ENCODE peak calls at places on chromosomes 7 and 10, in seven cellular contexts. V is ovary, I is activated B cell treated with CpG ODN at 0.5 μM for 24 hours, W is H1, C is H9, Y is tibial nerve, K is HCT116. G is an unnamed sample.

GRCh38 chr7:6165075-6165474 is 107.3 kb downstream of the CYTH3 start:
- DNase-seq in W (peak; percentile 50), Y (no peak), V (no peak), K (no peak), C (no peak), I (no peak), G (no peak)

GRCh38 chr10:4532467-4532866 is 293.5 kb upstream of the AKR1E2 start:
- DNase-seq in V (no peak), W (no peak), I (no peak), Y (no peak), K (no peak), C (no peak), G (no peak)

GRCh38 chr7:22633954-22634474 is 93.0 kb upstream of the IL6 start:
- DNase-seq in K (no peak), C (no peak), W (no peak), Y (no peak), V (no peak), I (no peak), G (no peak)

GRCh38 chr7:14765731-14766130 is 136.8 kb downstream of the DGKB start:
- DNase-seq in Y (no peak), W (no peak), I (no peak), V (no peak), C (no peak), K (no peak), G (no peak)

GRCh38 chr10:14952851-14953451 is 945 bp downstream of the DCLRE1C start:
- DNase-seq in Y (no peak), V (no peak), K (no peak), I (no peak), C (peak; percentile 45), W (no peak), G (no peak)

GRCh38 chr7:127983804-127984332 is 47.4 kb downstream of the LRRC4 start:
- DNase-seq in V (no peak), C (no peak), I (no peak), Y (no peak), W (no peak), K (no peak), G (no peak)

GRCh38 chr10:61835069-61835908 is 66.2 kb upstream of the ARID5B start:
- DNase-seq in V (no peak), I (no peak), Y (no peak), C (peak; percentile 46), K (peak; percentile 71), W (no peak), G (no peak)

GRCh38 chr7:5677538-5678294 is 103.7 kb downstream of the RNF216 start:
- DNase-seq in C (peak; percentile 78), Y (peak; percentile 64), I (no peak), W (peak; percentile 78), K (peak; percentile 34), V (peak; percentile 57), G (no peak)

GRCh38 chr10:74097776-74098175 is 52.9 kb downstream of the AP3M1 start:
- DNase-seq in I (no peak), V (no peak), W (no peak), C (no peak), Y (no peak), K (no peak), G (no peak)

GRCh38 chr7:146557971-146558469 is 441.4 kb downstream of the CNTNAP2 start:
- DNase-seq in W (no peak), I (no peak), K (no peak), C (no peak), Y (no peak), V (no peak), G (no peak)

GRCh38 chr7:44467217-44467548 is 23.3 kb downstream of the NUDCD3 start:
- DNase-seq in V (no peak), I (no peak), Y (no peak), C (no peak), W (no peak), K (no peak), G (no peak)

GRCh38 chr10:10094700-10095099 is 923.0 kb upstream of the CELF2 start:
- DNase-seq in C (no peak), W (no peak), V (peak; percentile 24), I (no peak), K (no peak), Y (no peak), G (no peak)

GRCh38 chr10:63217120-63217605 is 84.0 kb downstream of the NRBF2 start:
- DNase-seq in V (no peak), C (no peak), I (no peak), K (peak; percentile 27), Y (peak; percentile 35), W (no peak), G (no peak)

DNA sequence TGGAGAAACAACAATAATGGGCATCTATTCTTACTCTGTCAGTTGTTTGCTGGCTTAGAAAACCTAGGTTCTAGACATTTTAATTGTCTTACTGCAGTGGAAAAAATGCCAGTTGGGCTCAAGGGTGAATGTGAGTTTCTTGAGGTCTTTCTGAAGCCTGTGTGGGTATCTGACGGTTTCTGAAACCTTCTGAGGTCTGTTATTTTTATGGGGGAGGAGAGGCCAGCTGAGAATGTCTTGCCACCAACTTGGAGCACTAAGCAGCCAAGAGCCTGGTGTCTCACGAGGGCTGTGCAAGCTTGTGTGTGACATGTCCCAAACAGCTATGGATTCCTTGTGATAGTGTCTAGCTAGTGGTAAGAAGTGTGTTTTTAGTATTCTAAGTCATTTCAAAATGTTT is 24.2 kb upstream of the DDC start:
- DNase-seq in Y (no peak), W (no peak), I (no peak), K (no peak), V (no peak), C (no peak), G (no peak)
- TF ChIP-seq CTCF in Y (no peak), W (no peak), I (no peak), K (no peak), V (no peak), C (no peak), G (no peak)

DNA sequence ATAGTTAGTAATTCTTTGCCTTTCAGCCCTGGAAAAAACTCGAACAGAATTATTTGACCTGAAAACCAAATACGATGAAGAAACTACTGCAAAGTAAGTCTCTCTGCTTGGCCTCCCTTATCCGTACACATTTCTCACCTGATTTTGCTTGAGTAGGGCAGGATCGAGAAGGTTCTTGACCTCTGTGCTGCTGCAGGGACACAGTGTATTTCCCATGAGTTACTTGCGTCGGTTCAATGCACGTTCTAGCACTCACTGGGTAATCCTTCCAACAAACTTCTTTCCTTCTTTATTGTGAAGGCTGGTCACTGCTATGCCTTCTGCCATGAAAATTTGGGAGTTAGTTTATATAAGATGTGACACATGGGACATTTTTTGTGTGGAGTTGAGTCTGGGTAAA is 171.5 kb upstream of the SH2B2 start:
- DNase-seq in Y (no peak), I (no peak), C (no peak), V (no peak), K (no peak), W (no peak), G (no peak)
- TF ChIP-seq CTCF in Y (no peak), I (no peak), C (no peak), V (no peak), K (no peak), W (no peak), G (no peak)

GRCh38 chr7:30788640-30789333 is 17.6 kb downstream of the MINDY4 start:
- DNase-seq in W (no peak), C (no peak), Y (no peak), V (no peak), K (no peak), I (no peak), G (no peak)

GRCh38 chr7:30789334-30789711 is 18.1 kb downstream of the MINDY4 start:
- DNase-seq in K (no peak), Y (no peak), V (no peak), W (no peak), C (no peak), I (no peak), G (no peak)

GRCh38 chr7:30790391-30790790 is 19.2 kb downstream of the MINDY4 start:
- DNase-seq in C (no peak), V (no peak), I (no peak), W (no peak), K (no peak), Y (no peak), G (no peak)

GRCh38 chr7:30787476-30787875 is 16.3 kb downstream of the MINDY4 start:
- DNase-seq in V (no peak), W (no peak), K (no peak), I (no peak), Y (no peak), C (no peak), G (no peak)

GRCh38 chr7:30791126-30791525 is 19.9 kb downstream of the MINDY4 start:
- DNase-seq in Y (no peak), I (no peak), W (peak; percentile 54), K (no peak), C (peak; percentile 72), V (no peak), G (no peak)
- TF ChIP-seq CTCF in Y (no peak), I (no peak), W (peak; percentile 60), K (no peak), C (peak; percentile 56), V (no peak), G (no peak)

DNA sequence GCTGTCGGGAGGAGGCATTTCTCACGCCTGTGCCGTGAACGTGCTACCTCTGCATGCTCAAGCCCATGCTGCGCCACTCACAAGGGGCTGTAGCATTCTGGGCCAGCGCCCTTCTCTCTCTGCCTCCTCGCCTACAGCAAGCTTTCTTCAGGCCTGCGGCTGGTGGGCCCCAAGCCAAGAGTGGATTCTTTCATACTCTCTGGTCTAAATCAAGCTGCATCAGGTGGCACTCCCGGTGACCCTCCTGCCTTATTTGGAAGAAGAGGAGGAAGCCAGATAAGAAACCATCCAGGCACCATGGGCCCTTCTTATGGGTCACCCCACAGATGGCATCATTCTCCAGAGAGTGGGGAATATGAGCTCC is 86.7 kb upstream of the DUSP5 start:
- DNase-seq in V (no peak), K (peak; percentile 78), W (no peak), Y (no peak), I (no peak), C (no peak), G (peak; percentile 35)
- TF ChIP-seq CTCF in V (no peak), K (no peak), W (no peak), Y (no peak), I (no peak), C (no peak), G (no peak)

DNA sequence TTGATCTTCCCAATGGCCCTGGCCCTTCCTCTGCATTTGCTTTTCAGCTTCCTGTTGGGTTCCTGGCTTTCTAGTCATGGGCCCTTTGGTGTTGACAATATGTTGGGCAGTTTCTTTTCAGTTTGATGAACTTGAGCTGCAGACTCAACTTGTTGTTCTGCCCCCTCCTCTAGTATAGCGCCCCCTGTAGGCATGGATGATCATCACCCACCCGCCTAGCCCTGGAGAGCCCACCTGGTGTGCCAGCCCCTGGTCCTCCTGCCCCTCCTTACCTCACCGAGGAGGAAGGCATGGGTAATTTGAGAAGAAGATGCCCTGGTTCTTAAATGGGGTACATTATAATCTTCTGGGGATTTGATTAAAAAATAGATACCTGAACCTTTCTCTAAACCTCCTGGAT is 271.2 kb downstream of the SNX10 start:
- DNase-seq in W (no peak), C (no peak), I (no peak), K (no peak), Y (no peak), V (no peak), G (no peak)
- TF ChIP-seq CTCF in W (no peak), C (peak; percentile 46), I (no peak), K (peak; percentile 48), Y (no peak), V (no peak), G (peak; percentile 27)

G was measured in mesothelial cell of epicardium.